ENCODE peak calls at places on chromosomes 4 and X, in eight cellular contexts. J is fibroblast of lung, G is T-helper 9 cell, Y is GM20000, H is anterior cingulate cortex, M is left ventricle myocardium superior, C is psoas muscle, Q is NCI-H1417 treated with DMSO at 0.1 percent for 48 hours. U is an unnamed sample.

GRCh38 chr4:88792268-88792781 is 94.7 kb upstream of the NAP1L5 start:
- DNase-seq in J (peak), G (no peak), Y (no peak), H (no peak), M (no peak), C (no peak), Q (no peak), U (no peak)

GRCh38 chrX:131746491-131746968 is 202.7 kb downstream of the OR13H1 start:
- DNase-seq in J (peak), G (peak), Y (no peak), H (no peak), M (no peak), C (peak), Q (peak), U (peak)

GRCh38 chrX:105315301-105315700 is 94.8 kb upstream of the TEX13A start:
- DNase-seq in J (no peak), G (no peak), Y (no peak), H (no peak), M (no peak), C (no peak), Q (no peak), U (no peak)

GRCh38 chrX:150405576-150405975 is 42.5 kb downstream of the MAMLD1 start:
- DNase-seq in J (no peak), G (no peak), Y (no peak), H (no peak), M (peak), C (no peak), Q (no peak), U (no peak)

GRCh38 chr4:2745516-2745915 is 10.6 kb downstream of the TNIP2 start:
- DNase-seq in J (no peak), G (no peak), Y (no peak), H (no peak), M (no peak), C (no peak), Q (no peak), U (no peak)

GRCh38 chr4:81631958-81632439 is 160.3 kb upstream of the RASGEF1B start:
- DNase-seq in J (peak), G (no peak), Y (no peak), H (no peak), M (no peak), C (no peak), Q (no peak), U (no peak)

GRCh38 chr4:161629694-161630441 is 533.9 kb downstream of the FSTL5 start:
- DNase-seq in J (peak), G (no peak), Y (no peak), H (no peak), M (no peak), C (no peak), Q (no peak), U (no peak)

GRCh38 chrX:106935175-106935574 is 15.0 kb downstream of the CLDN2 start:
- DNase-seq in J (peak), G (no peak), Y (no peak), H (no peak), M (no peak), C (no peak), Q (no peak), U (no peak)

GRCh38 chr4:76301068-76301774 is 5.3 kb upstream of the STBD1 start:
- DNase-seq in J (peak), G (no peak), Y (peak), H (no peak), M (no peak), C (peak), Q (no peak), U (no peak)

GRCh38 chr4:109977854-109978501 is 65.3 kb downstream of the EGF start:
- DNase-seq in J (peak), G (no peak), Y (no peak), H (no peak), M (no peak), C (no peak), Q (peak), U (no peak)

GRCh38 chrX:38880460-38880859 is 79.2 kb downstream of the MID1IP1 start:
- DNase-seq in J (peak), G (no peak), Y (no peak), H (no peak), M (no peak), C (no peak), Q (no peak), U (no peak)

GRCh38 chrX:9033989-9034388 is at the start of gene FAM9B:
- DNase-seq in J (no peak), G (no peak), Y (no peak), H (no peak), M (no peak), C (no peak), Q (no peak), U (no peak)

GRCh38 chr4:149719357-149719756 is 96.3 kb downstream of the IQCM start:
- DNase-seq in J (peak), G (no peak), Y (no peak), H (no peak), M (no peak), C (no peak), Q (no peak), U (no peak)

GRCh38 chr4:23091674-23092073 is 398.9 kb downstream of the GBA3 start:
- DNase-seq in J (no peak), G (no peak), Y (no peak), H (no peak), M (no peak), C (no peak), Q (no peak), U (no peak)

GRCh38 chr4:156971168-156971601 is 414 bp downstream of the PDGFC start:
- DNase-seq in J (no peak), G (no peak), Y (peak), H (no peak), M (peak), C (peak), Q (no peak), U (no peak)

GRCh38 chrX:74250574-74250973 is 53.4 kb upstream of the ZCCHC13 start:
- DNase-seq in J (no peak), G (no peak), Y (no peak), H (no peak), M (no peak), C (no peak), Q (no peak), U (no peak)

GRCh38 chr4:7210818-7211217 is 18.5 kb downstream of the SORCS2 start:
- DNase-seq in J (peak), G (no peak), Y (no peak), H (no peak), M (no peak), C (no peak), Q (no peak), U (no peak)

GRCh38 chr4:164748375-164748774 is 5.6 kb upstream of the SMIM31 start:
- DNase-seq in J (peak), G (no peak), Y (peak), H (no peak), M (no peak), C (no peak), Q (no peak), U (no peak)

GRCh38 chr4:99103166-99103565 is 14.6 kb upstream of the ADH5 start:
- DNase-seq in J (no peak), G (no peak), Y (no peak), H (no peak), M (no peak), C (no peak), Q (no peak), U (no peak)

GRCh38 chr4:87241341-87241740 is 20.9 kb upstream of the KLHL8 start:
- DNase-seq in J (no peak), G (no peak), Y (no peak), H (no peak), M (no peak), C (no peak), Q (no peak), U (no peak)

GRCh38 chr4:123853651-123854050 is 457.1 kb downstream of the SPRY1 start:
- DNase-seq in J (no peak), G (no peak), Y (no peak), H (no peak), M (no peak), C (no peak), Q (no peak), U (no peak)

GRCh38 chr4:61580721-61581377 is 380.7 kb downstream of the ADGRL3 start:
- DNase-seq in J (peak), G (no peak), Y (no peak), H (no peak), M (no peak), C (no peak), Q (no peak), U (no peak)

GRCh38 chrX:13266641-13267420 is 53.0 kb downstream of the ATXN3L start:
- DNase-seq in J (peak), G (no peak), Y (no peak), H (no peak), M (no peak), C (no peak), Q (no peak), U (peak)

GRCh38 chr4:40856836-40857362 is 107.1 kb downstream of the NSUN7 start:
- DNase-seq in J (peak), G (no peak), Y (peak), H (peak), M (peak), C (peak), Q (no peak), U (peak)

GRCh38 chr4:2811830-2812599 is 19.1 kb downstream of the SH3BP2 start:
- DNase-seq in J (peak), G (peak), Y (peak), H (peak), M (peak), C (peak), Q (no peak), U (peak)

GRCh38 chr4:56434599-56435000 is 815 bp downstream of the PPAT start:
- DNase-seq in J (peak), G (no peak), Y (no peak), H (no peak), M (no peak), C (no peak), Q (peak), U (no peak)

GRCh38 chrX:151359341-151359740 is 37.7 kb upstream of the VMA21 start:
- DNase-seq in J (no peak), G (no peak), Y (no peak), H (no peak), M (no peak), C (no peak), Q (no peak), U (no peak)

GRCh38 chrX:76029385-76029784 is 143.5 kb upstream of the PBDC1 start:
- DNase-seq in J (no peak), G (no peak), Y (no peak), H (no peak), M (no peak), C (no peak), Q (no peak), U (no peak)

GRCh38 chr4:100696531-100696930 is 178.7 kb upstream of the EMCN start:
- DNase-seq in J (peak), G (no peak), Y (no peak), H (no peak), M (no peak), C (no peak), Q (no peak), U (no peak)

GRCh38 chrX:101658661-101659477 is 781 bp downstream of the ARMCX2 start:
- DNase-seq in J (peak), G (peak), Y (peak), H (peak), M (peak), C (peak), Q (no peak), U (peak)

GRCh38 chr4:11632015-11632414 is 203.3 kb upstream of the HS3ST1 start:
- DNase-seq in J (no peak), G (no peak), Y (no peak), H (no peak), M (no peak), C (no peak), Q (no peak), U (no peak)

U was measured in head of caudate nucleus.